ENCODE peak calls at places on chromosome 22, in nine cellular contexts. L is right atrium auricular region, F is left ventricle myocardium inferior, R is stomach, P is fibroblast of lung, Y is heart right ventricle, G is thoracic aorta, K is right lobe of liver, V is keratinocyte. N is an unnamed sample.

GRCh38 chr22:30370681-30371080 is 13.9 kb downstream of the CCDC157 start:
- DNase-seq in L (no peak), F (no peak), R (no peak), P (no peak), Y (no peak), G (no peak), K (no peak), V (no peak), N (no peak)

GRCh38 chr22:35192121-35192918 is 65.0 kb upstream of the HMGXB4 start:
- DNase-seq in L (peak; percentile 44), F (no peak), R (no peak), P (no peak), Y (no peak), G (no peak), K (no peak), V (no peak), N (no peak)

GRCh38 chr22:46652081-46652929 is 32.1 kb downstream of the GRAMD4 start:
- DNase-seq in L (no peak), F (peak; percentile 56), R (no peak), P (peak; percentile 92), Y (peak; percentile 63), G (no peak), K (peak; percentile 79), V (no peak), N (no peak)

GRCh38 chr22:50726643-50727340 is 11.2 kb upstream of the ACR start:
- DNase-seq in L (no peak), F (peak; percentile 2), R (no peak), P (no peak), Y (no peak), G (no peak), K (no peak), V (no peak), N (no peak)

GRCh38 chr22:45554040-45554406 is 51.3 kb downstream of the FBLN1 start:
- DNase-seq in L (no peak), F (no peak), R (no peak), P (no peak), Y (no peak), G (no peak), K (no peak), V (no peak), N (no peak)

GRCh38 chr22:31039393-31039792 is 41.7 kb upstream of the SMTN start:
- DNase-seq in L (no peak), F (peak; percentile 22), R (no peak), P (peak; percentile 88), Y (peak; percentile 22), G (no peak), K (no peak), V (no peak), N (no peak)

GRCh38 chr22:30425616-30426394 is at the start of gene MTFP1:
- DNase-seq in L (peak; percentile 68), F (peak; percentile 53), R (peak; percentile 66), P (peak; percentile 63), Y (peak; percentile 66), G (no peak), K (peak; percentile 74), V (no peak), N (peak; percentile 8)

GRCh38 chr22:30947163-30947820 is 21.3 kb downstream of the MORC2 start:
- DNase-seq in L (peak; percentile 69), F (peak; percentile 31), R (no peak), P (no peak), Y (peak; percentile 38), G (peak; percentile 21), K (no peak), V (no peak), N (no peak)

GRCh38 chr22:17283423-17283822 is 64.2 kb upstream of the ADA2 start:
- DNase-seq in L (no peak), F (no peak), R (no peak), P (no peak), Y (no peak), G (no peak), K (no peak), V (no peak), N (no peak)

GRCh38 chr22:45212992-45213751 is 27.5 kb downstream of the KIAA0930 start:
- DNase-seq in L (peak; percentile 85), F (peak; percentile 48), R (no peak), P (peak; percentile 66), Y (peak; percentile 49), G (peak; percentile 38), K (peak; percentile 38), V (no peak), N (no peak)

GRCh38 chr22:20459862-20460261 is 22.2 kb upstream of the SCARF2 start:
- DNase-seq in L (no peak), F (no peak), R (no peak), P (no peak), Y (no peak), G (no peak), K (no peak), V (no peak), N (no peak)

GRCh38 chr22:46058591-46059519 is 81.9 kb upstream of the WNT7B start:
- DNase-seq in L (no peak), F (peak; percentile 26), R (peak; percentile 25), P (no peak), Y (peak; percentile 31), G (no peak), K (peak; percentile 28), V (no peak), N (peak; percentile 34)

GRCh38 chr22:50626856-50627451 is 998 bp downstream of the ARSA start:
- DNase-seq in L (no peak), F (no peak), R (peak; percentile 28), P (no peak), Y (no peak), G (no peak), K (no peak), V (no peak), N (no peak)

GRCh38 chr22:26169312-26170111 is at the start of gene SEZ6L:
- DNase-seq in L (no peak), F (peak; percentile 22), R (no peak), P (no peak), Y (peak; percentile 29), G (no peak), K (peak; percentile 24), V (no peak), N (no peak)

GRCh38 chr22:32561163-32561562 is 86.6 kb downstream of the FBXO7 start:
- DNase-seq in L (no peak), F (no peak), R (no peak), P (no peak), Y (no peak), G (no peak), K (no peak), V (no peak), N (no peak)

DNA sequence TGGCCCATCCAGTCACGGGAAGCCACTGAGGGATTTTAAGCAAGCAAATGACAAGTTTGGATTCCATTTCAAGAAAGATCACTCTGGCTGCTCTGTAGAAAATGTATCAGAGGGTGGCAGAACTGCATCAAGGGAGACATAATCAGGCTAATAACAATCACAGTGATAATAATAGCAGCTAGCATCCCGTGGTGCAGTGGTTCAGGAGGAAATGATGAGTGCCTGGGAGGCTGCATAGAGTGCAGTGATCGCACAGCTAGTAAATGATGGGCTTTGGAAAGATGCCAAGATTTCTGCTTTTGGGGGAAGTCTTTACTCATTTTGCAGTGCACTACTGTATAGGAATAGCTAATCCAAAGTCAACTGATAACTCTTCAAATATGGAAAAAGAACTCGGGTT is 35.8 kb downstream of the TNRC6B start:
- DNase-seq in L (no peak), F (no peak), R (no peak), P (no peak), Y (no peak), G (no peak), K (no peak), V (no peak), N (no peak)
- H3K4me3 ChIP-seq in L (no peak overlapping the region), F (no peak overlapping the region), R (no peak overlapping the region), P (no peak overlapping the region), Y (no peak overlapping the region), G (no peak overlapping the region), K (no peak overlapping the region), V (no peak overlapping the region), N (no peak overlapping the region)

GRCh38 chr22:49242480-49242879 is 585.2 kb downstream of the BRD1 start:
- DNase-seq in L (peak; percentile 11), F (no peak), R (no peak), P (no peak), Y (no peak), G (no peak), K (no peak), V (no peak), N (no peak)
- H3K9me3 ChIP-seq in L (no peaks in the 10 kb centered on the region), F (no peaks in the 10 kb centered on the region), R (peaks cover 3% of the 10 kb centered on the region), P (no peaks in the 10 kb centered on the region), Y (no peaks in the 10 kb centered on the region), G (no peaks in the 10 kb centered on the region), K (no peaks in the 10 kb centered on the region), V (peaks cover 17% of the 10 kb centered on the region), N (no peaks in the 10 kb centered on the region)

GRCh38 chr22:19167106-19167869 is 11.2 kb downstream of the SLC25A1 start:
- DNase-seq in L (no peak), F (no peak), R (no peak), P (no peak), Y (no peak), G (no peak), K (no peak), V (no peak), N (no peak)

GRCh38 chr22:19169947-19170318 is 8.6 kb downstream of the SLC25A1 start:
- DNase-seq in L (no peak), F (no peak), R (no peak), P (no peak), Y (no peak), G (no peak), K (no peak), V (no peak), N (no peak)

GRCh38 chr22:19169002-19169946 is 9.3 kb downstream of the SLC25A1 start:
- DNase-seq in L (no peak), F (no peak), R (no peak), P (no peak), Y (no peak), G (no peak), K (no peak), V (no peak), N (no peak)

GRCh38 chr22:19166421-19166820 is 12.1 kb downstream of the SLC25A1 start:
- DNase-seq in L (no peak), F (no peak), R (no peak), P (no peak), Y (no peak), G (no peak), K (no peak), V (no peak), N (no peak)

DNA sequence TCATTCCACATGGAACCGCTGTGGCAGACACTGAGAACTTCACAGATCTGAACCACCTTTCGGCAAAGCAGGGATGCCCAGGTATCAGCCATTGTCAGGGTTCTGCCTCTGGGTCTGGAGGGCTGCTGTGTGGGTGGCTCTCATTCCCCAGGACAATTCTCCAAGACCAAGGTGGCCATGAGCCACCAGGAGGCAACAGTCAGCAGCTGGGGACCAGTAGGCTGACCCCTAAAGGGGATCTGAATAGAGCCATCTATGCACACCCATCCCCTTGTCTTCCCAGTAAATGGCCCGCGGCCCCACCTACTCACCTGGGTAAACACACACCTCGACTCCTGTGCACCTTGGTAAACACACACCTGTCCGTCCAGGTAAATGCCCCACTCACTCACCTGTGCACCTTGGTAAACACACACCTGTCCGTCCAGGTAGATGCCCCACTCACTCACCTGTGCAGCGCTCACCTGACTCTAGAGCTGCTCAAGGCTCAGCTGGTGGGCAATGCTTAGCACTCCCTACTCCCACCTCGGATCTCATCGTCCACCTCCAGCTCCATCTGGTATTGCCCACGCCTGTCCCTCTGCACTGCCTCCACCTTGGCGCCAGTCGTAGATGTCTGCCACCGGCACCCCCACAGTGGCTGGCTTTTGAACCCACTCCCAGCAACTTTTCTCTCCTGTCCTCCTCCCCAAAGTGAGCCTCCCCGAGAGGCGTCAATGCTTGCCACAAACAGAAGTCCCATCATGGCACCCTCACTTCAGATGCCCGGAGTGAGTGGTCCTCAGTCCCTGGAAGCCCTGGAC is 10.2 kb downstream of the SLC25A1 start:
- DNase-seq in L (no peak), F (no peak), R (no peak), P (no peak), Y (no peak), G (no peak), K (no peak), V (no peak), N (no peak)
- TF ChIP-seq CTCF in L (no peak), F (no peak), R (no peak), P (no peak), Y (no peak), G (no peak), K (no peak), V (no peak), N (no peak)

GRCh38 chr22:41925783-41926460 is 684 bp downstream of the TNFRSF13C start:
- DNase-seq in L (no peak), F (peak; percentile 67), R (peak; percentile 87), P (peak; percentile 28), Y (peak; percentile 75), G (no peak), K (peak; percentile 73), V (no peak), N (peak; percentile 52)
- H3K4me3 ChIP-seq in L (peak overlapping the region; percentile 19), F (peak overlapping the region; percentile 65), R (peak overlapping the region; percentile 42), P (no peak overlapping the region), Y (peak overlapping the region; percentile 47), G (peak overlapping the region; percentile 60), K (peak overlapping the region; percentile 41), V (peak overlapping the region; percentile 29), N (peak overlapping the region; percentile 46)

N was measured in gastrocnemius medialis.